ENCODE peak calls at places on chromosomes 4 and X, in five cellular contexts. One of them, this sample, is unnamed.

GRCh38 chr4:185573651-185574199 is 38.4 kb upstream of the PDLIM3 start:
- DNase-seq in OCI-LY7: no peak
- DNase-seq in ascending aorta: no peak
- DNase-seq in body of pancreas: peak
- DNase-seq in transverse colon: no peak
- DNase-seq in this sample: no peak

GRCh38 chr4:185839204-185839712 is 27.3 kb upstream of the SORBS2 start:
- DNase-seq in OCI-LY7: no peak
- DNase-seq in ascending aorta: peak
- DNase-seq in body of pancreas: peak
- DNase-seq in transverse colon: peak
- DNase-seq in this sample: no peak

GRCh38 chr4:73762409-73762808 is 22.0 kb downstream of the CXCL8 start:
- DNase-seq in OCI-LY7: no peak
- DNase-seq in ascending aorta: no peak
- DNase-seq in body of pancreas: peak
- DNase-seq in transverse colon: no peak
- DNase-seq in this sample: no peak

GRCh38 chr4:118033148-118034060 is 882 bp upstream of the NDST3 start:
- DNase-seq in OCI-LY7: no peak
- DNase-seq in ascending aorta: no peak
- DNase-seq in body of pancreas: peak
- DNase-seq in transverse colon: peak
- DNase-seq in this sample: peak

GRCh38 chr4:2829933-2830451 is 13.7 kb upstream of the ADD1 start:
- DNase-seq in OCI-LY7: no peak
- DNase-seq in ascending aorta: peak
- DNase-seq in body of pancreas: no peak
- DNase-seq in transverse colon: no peak
- DNase-seq in this sample: no peak

GRCh38 chrX:9122504-9123245 is 88.7 kb upstream of the FAM9B start:
- DNase-seq in OCI-LY7: no peak
- DNase-seq in ascending aorta: no peak
- DNase-seq in body of pancreas: peak
- DNase-seq in transverse colon: no peak
- DNase-seq in this sample: no peak

GRCh38 chrX:701673-702072 is 71.1 kb downstream of the SHOX start:
- DNase-seq in OCI-LY7: no peak
- DNase-seq in ascending aorta: no peak
- DNase-seq in body of pancreas: no peak
- DNase-seq in transverse colon: no peak
- DNase-seq in this sample: no peak

GRCh38 chr4:159856451-159856850 is 753.6 kb downstream of the RAPGEF2 start:
- DNase-seq in OCI-LY7: no peak
- DNase-seq in ascending aorta: no peak
- DNase-seq in body of pancreas: no peak
- DNase-seq in transverse colon: no peak
- DNase-seq in this sample: no peak

DNA sequence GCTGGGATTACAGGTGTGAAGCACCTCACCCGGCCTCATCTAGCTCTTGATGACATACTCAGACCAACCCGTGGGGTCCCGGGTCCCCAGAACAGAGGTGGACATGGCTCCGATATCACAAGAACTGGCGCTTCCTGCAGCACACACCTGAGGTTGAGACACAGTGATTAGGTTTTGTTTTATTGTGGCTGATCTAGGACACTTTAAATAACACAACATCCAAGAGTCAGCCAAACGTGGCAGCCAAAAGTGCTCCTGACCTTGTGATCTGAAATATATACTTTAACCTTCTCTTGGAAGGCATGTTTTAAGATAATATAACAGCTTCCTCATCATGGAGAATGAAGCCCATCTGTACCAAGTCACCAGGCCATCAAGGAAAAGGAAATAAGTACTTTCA is 198.9 kb downstream of the DHRSX start:
- DNase-seq in OCI-LY7: no peak
- DNase-seq in ascending aorta: no peak
- DNase-seq in body of pancreas: no peak
- DNase-seq in transverse colon: no peak
- DNase-seq in this sample: no peak
- H3K27ac ChIP-seq in OCI-LY7: no peak
- H3K27ac ChIP-seq in ascending aorta: no peak
- H3K27ac ChIP-seq in body of pancreas: no peak
- H3K27ac ChIP-seq in transverse colon: no peak
- H3K27ac ChIP-seq in this sample: no peak

GRCh38 chr4:94498502-94498901 is 46.8 kb downstream of the PDLIM5 start:
- DNase-seq in OCI-LY7: no peak
- DNase-seq in ascending aorta: no peak
- DNase-seq in body of pancreas: no peak
- DNase-seq in transverse colon: no peak
- DNase-seq in this sample: no peak

GRCh38 chr4:94497690-94498089 is 45.9 kb downstream of the PDLIM5 start:
- DNase-seq in OCI-LY7: no peak
- DNase-seq in ascending aorta: no peak
- DNase-seq in body of pancreas: no peak
- DNase-seq in transverse colon: no peak
- DNase-seq in this sample: no peak

GRCh38 chr4:94504545-94504944 is 52.8 kb downstream of the PDLIM5 start:
- DNase-seq in OCI-LY7: no peak
- DNase-seq in ascending aorta: no peak
- DNase-seq in body of pancreas: no peak
- DNase-seq in transverse colon: no peak
- DNase-seq in this sample: no peak

DNA sequence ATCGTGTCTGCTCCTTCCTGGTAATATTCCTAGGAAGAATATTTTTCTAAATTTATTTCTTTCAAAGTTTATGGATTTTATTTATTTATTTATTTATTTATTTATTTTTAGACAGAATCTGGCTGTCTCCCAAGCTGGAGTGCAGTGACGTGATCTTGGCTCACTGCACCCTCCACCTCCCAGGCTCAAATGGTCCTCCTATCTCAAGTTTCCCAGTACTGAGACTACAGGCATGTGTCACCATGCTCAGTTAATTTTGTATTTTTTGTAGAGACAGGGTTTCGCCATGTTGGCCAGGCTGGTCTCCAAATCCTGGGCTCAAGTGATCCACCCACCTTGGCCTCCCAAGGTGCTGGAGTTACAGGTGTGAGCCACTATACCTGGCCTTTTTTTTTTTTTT is 49.0 kb downstream of the PDLIM5 start:
- DNase-seq in OCI-LY7: no peak
- DNase-seq in ascending aorta: no peak
- DNase-seq in body of pancreas: no peak
- DNase-seq in transverse colon: no peak
- DNase-seq in this sample: no peak
- H3K27ac ChIP-seq in OCI-LY7: no peak
- H3K27ac ChIP-seq in ascending aorta: peak
- H3K27ac ChIP-seq in body of pancreas: no peak
- H3K27ac ChIP-seq in transverse colon: no peak
- H3K27ac ChIP-seq in this sample: no peak

GRCh38 chr4:53931423-53932060 is 132.9 kb downstream of the CHIC2 start:
- DNase-seq in OCI-LY7: no peak
- DNase-seq in ascending aorta: no peak
- DNase-seq in body of pancreas: no peak
- DNase-seq in transverse colon: no peak
- DNase-seq in this sample: no peak
- H3K27ac ChIP-seq in OCI-LY7: no peak
- H3K27ac ChIP-seq in ascending aorta: no peak
- H3K27ac ChIP-seq in body of pancreas: no peak
- H3K27ac ChIP-seq in transverse colon: no peak
- H3K27ac ChIP-seq in this sample: no peak

GRCh38 chrX:124030520-124030919 is 69.0 kb downstream of the STAG2 start:
- DNase-seq in OCI-LY7: no peak
- DNase-seq in ascending aorta: no peak
- DNase-seq in body of pancreas: no peak
- DNase-seq in transverse colon: no peak
- DNase-seq in this sample: no peak
- H3K27ac ChIP-seq in OCI-LY7: no peak
- H3K27ac ChIP-seq in ascending aorta: no peak
- H3K27ac ChIP-seq in body of pancreas: no peak
- H3K27ac ChIP-seq in transverse colon: no peak
- H3K27ac ChIP-seq in this sample: no peak

GRCh38 chr4:128846063-128846462 is 36.6 kb downstream of the JADE1 start:
- DNase-seq in OCI-LY7: no peak
- DNase-seq in ascending aorta: no peak
- DNase-seq in body of pancreas: peak
- DNase-seq in transverse colon: no peak
- DNase-seq in this sample: no peak

GRCh38 chr4:128848461-128848860 is 39.0 kb downstream of the JADE1 start:
- DNase-seq in OCI-LY7: no peak
- DNase-seq in ascending aorta: no peak
- DNase-seq in body of pancreas: no peak
- DNase-seq in transverse colon: no peak
- DNase-seq in this sample: no peak

GRCh38 chr4:128850252-128850651 is 40.8 kb downstream of the JADE1 start:
- DNase-seq in OCI-LY7: no peak
- DNase-seq in ascending aorta: no peak
- DNase-seq in body of pancreas: no peak
- DNase-seq in transverse colon: no peak
- DNase-seq in this sample: no peak

GRCh38 chr4:128844931-128845330 is 35.4 kb downstream of the JADE1 start:
- DNase-seq in OCI-LY7: no peak
- DNase-seq in ascending aorta: no peak
- DNase-seq in body of pancreas: peak
- DNase-seq in transverse colon: no peak
- DNase-seq in this sample: no peak

GRCh38 chr4:128847074-128847724 is 37.7 kb downstream of the JADE1 start:
- DNase-seq in OCI-LY7: no peak
- DNase-seq in ascending aorta: no peak
- DNase-seq in body of pancreas: no peak
- DNase-seq in transverse colon: no peak
- DNase-seq in this sample: no peak
- H3K27ac ChIP-seq in OCI-LY7: no peak
- H3K27ac ChIP-seq in ascending aorta: no peak
- H3K27ac ChIP-seq in body of pancreas: peak
- H3K27ac ChIP-seq in transverse colon: no peak
- H3K27ac ChIP-seq in this sample: no peak

GRCh38 chr4:37981844-37982720 is 21.9 kb downstream of the PTTG2 start:
- DNase-seq in OCI-LY7: peak
- DNase-seq in ascending aorta: no peak
- DNase-seq in body of pancreas: no peak
- DNase-seq in transverse colon: no peak
- DNase-seq in this sample: no peak

GRCh38 chr4:37983951-37984350 is 23.8 kb downstream of the PTTG2 start:
- DNase-seq in OCI-LY7: no peak
- DNase-seq in ascending aorta: no peak
- DNase-seq in body of pancreas: no peak
- DNase-seq in transverse colon: no peak
- DNase-seq in this sample: no peak

GRCh38 chr4:37982736-37983135 is 22.5 kb downstream of the PTTG2 start:
- DNase-seq in OCI-LY7: no peak
- DNase-seq in ascending aorta: no peak
- DNase-seq in body of pancreas: no peak
- DNase-seq in transverse colon: no peak
- DNase-seq in this sample: no peak

GRCh38 chr4:37988670-37989069 is 28.5 kb downstream of the PTTG2 start:
- DNase-seq in OCI-LY7: no peak
- DNase-seq in ascending aorta: no peak
- DNase-seq in body of pancreas: no peak
- DNase-seq in transverse colon: no peak
- DNase-seq in this sample: no peak

DNA sequence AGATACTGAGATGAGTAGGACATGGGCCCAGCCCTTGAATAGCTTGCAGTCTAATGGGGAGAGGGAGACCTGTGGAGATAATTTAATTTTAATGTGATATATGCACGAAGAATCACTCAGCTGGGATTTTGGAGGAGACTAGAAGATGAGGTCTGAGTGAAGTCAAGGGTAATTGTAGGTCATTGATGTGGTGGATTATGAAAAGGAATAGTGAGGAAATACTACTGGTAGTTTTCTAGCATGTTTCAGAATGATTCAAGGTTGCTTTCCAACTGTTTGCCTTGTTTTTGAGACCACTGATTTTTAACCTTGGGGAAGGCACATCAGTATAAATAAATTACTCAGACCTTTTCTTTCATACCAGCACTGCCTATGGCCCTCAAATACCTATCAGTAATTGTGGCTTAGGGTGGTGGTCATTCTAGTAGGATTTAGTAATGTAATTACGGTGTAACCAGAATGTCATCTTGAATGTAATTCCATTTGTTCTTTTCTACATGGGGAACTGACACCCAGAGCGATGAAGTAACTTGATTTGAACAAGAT is 25.6 kb downstream of the PTTG2 start:
- DNase-seq in OCI-LY7: no peak
- DNase-seq in ascending aorta: no peak
- DNase-seq in body of pancreas: no peak
- DNase-seq in transverse colon: no peak
- DNase-seq in this sample: no peak
- H3K27ac ChIP-seq in OCI-LY7: peak
- H3K27ac ChIP-seq in ascending aorta: no peak
- H3K27ac ChIP-seq in body of pancreas: no peak
- H3K27ac ChIP-seq in transverse colon: no peak
- H3K27ac ChIP-seq in this sample: no peak

GRCh38 chrX:17842769-17843525 is 18.2 kb downstream of the RAI2 start:
- DNase-seq in OCI-LY7: no peak
- DNase-seq in ascending aorta: no peak
- DNase-seq in body of pancreas: no peak
- DNase-seq in transverse colon: no peak
- DNase-seq in this sample: no peak
- H3K27ac ChIP-seq in OCI-LY7: no peak
- H3K27ac ChIP-seq in ascending aorta: no peak
- H3K27ac ChIP-seq in body of pancreas: no peak
- H3K27ac ChIP-seq in transverse colon: no peak
- H3K27ac ChIP-seq in this sample: no peak

GRCh38 chr4:41095192-41095872 is 119.0 kb downstream of the APBB2 start:
- DNase-seq in OCI-LY7: no peak
- DNase-seq in ascending aorta: no peak
- DNase-seq in body of pancreas: no peak
- DNase-seq in transverse colon: no peak
- DNase-seq in this sample: no peak

GRCh38 chr4:41092128-41092527 is 122.2 kb downstream of the APBB2 start:
- DNase-seq in OCI-LY7: no peak
- DNase-seq in ascending aorta: no peak
- DNase-seq in body of pancreas: no peak
- DNase-seq in transverse colon: no peak
- DNase-seq in this sample: no peak

GRCh38 chr4:41098649-41099048 is 115.7 kb downstream of the APBB2 start:
- DNase-seq in OCI-LY7: no peak
- DNase-seq in ascending aorta: no peak
- DNase-seq in body of pancreas: no peak
- DNase-seq in transverse colon: no peak
- DNase-seq in this sample: no peak

GRCh38 chr4:41098093-41098492 is 116.2 kb downstream of the APBB2 start:
- DNase-seq in OCI-LY7: no peak
- DNase-seq in ascending aorta: no peak
- DNase-seq in body of pancreas: no peak
- DNase-seq in transverse colon: no peak
- DNase-seq in this sample: no peak

DNA sequence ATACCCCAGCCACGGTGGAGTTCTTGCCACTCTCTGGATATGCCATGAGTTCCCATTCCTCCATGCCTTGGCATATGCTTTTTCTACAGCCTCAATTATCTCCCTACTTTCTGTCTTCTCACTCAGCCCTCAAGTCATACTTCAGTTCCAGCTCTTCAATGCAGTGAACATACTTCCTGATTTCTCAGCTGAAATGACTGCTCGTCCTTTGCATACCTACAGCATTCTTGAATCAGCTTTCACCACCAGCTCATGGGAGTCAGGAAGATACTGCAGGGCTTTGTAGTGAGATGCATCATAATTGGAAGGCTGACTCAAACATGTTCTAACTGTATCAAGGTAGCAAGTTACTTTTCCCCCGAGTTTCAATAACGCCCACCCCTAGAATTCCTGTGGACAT is 118.4 kb downstream of the APBB2 start:
- DNase-seq in OCI-LY7: peak
- DNase-seq in ascending aorta: no peak
- DNase-seq in body of pancreas: no peak
- DNase-seq in transverse colon: no peak
- DNase-seq in this sample: no peak
- H3K27ac ChIP-seq in OCI-LY7: no peak
- H3K27ac ChIP-seq in ascending aorta: no peak
- H3K27ac ChIP-seq in body of pancreas: no peak
- H3K27ac ChIP-seq in transverse colon: no peak
- H3K27ac ChIP-seq in this sample: no peak